ENCODE peak calls at places on chromosome 20, in ten cellular contexts. One of them, this sample, is unnamed.

GRCh38 chr20:32067234-32067821 is 15.3 kb downstream of the HCK start:
- DNase-seq in left lung: peak; percentile 34
- DNase-seq in HepG2: no peak
- DNase-seq in K562: no peak
- DNase-seq in bronchial epithelial cell: peak; percentile 4
- DNase-seq in left ventricle myocardium inferior: no peak
- DNase-seq in NB4: peak; percentile 62
- DNase-seq in fibroblast of pulmonary artery: peak; percentile 43
- DNase-seq in IMR-90: peak; percentile 89
- DNase-seq in fibroblast of villous mesenchyme: peak; percentile 52
- DNase-seq in this sample: peak; percentile 37

GRCh38 chr20:44069203-44069931 is 117.6 kb downstream of the JPH2 start:
- DNase-seq in left lung: peak; percentile 88
- DNase-seq in fibroblast of pulmonary artery: no peak
- DNase-seq in left ventricle myocardium inferior: no peak
- DNase-seq in NB4: peak; percentile 77
- DNase-seq in IMR-90: no peak
- DNase-seq in HepG2: no peak
- DNase-seq in fibroblast of villous mesenchyme: no peak
- DNase-seq in bronchial epithelial cell: no peak
- DNase-seq in K562: no peak
- DNase-seq in this sample: peak; percentile 82

GRCh38 chr20:32040142-32040953 is 11.7 kb upstream of the HCK start:
- DNase-seq in left ventricle myocardium inferior: peak; percentile 48
- DNase-seq in K562: no peak
- DNase-seq in left lung: peak; percentile 93
- DNase-seq in NB4: peak; percentile 95
- DNase-seq in fibroblast of pulmonary artery: no peak
- DNase-seq in HepG2: no peak
- DNase-seq in fibroblast of villous mesenchyme: no peak
- DNase-seq in bronchial epithelial cell: peak; percentile 93
- DNase-seq in IMR-90: no peak
- DNase-seq in this sample: peak; percentile 55

GRCh38 chr20:46296526-46297250 is 11.6 kb downstream of the CDH22 start:
- DNase-seq in IMR-90: no peak
- DNase-seq in fibroblast of pulmonary artery: no peak
- DNase-seq in K562: no peak
- DNase-seq in left lung: no peak
- DNase-seq in bronchial epithelial cell: no peak
- DNase-seq in left ventricle myocardium inferior: no peak
- DNase-seq in HepG2: no peak
- DNase-seq in NB4: no peak
- DNase-seq in fibroblast of villous mesenchyme: no peak
- DNase-seq in this sample: no peak

GRCh38 chr20:56208121-56208520 is 40.4 kb upstream of the MC3R start:
- DNase-seq in NB4: no peak
- DNase-seq in left lung: no peak
- DNase-seq in left ventricle myocardium inferior: no peak
- DNase-seq in fibroblast of villous mesenchyme: no peak
- DNase-seq in fibroblast of pulmonary artery: no peak
- DNase-seq in HepG2: no peak
- DNase-seq in bronchial epithelial cell: no peak
- DNase-seq in K562: no peak
- DNase-seq in IMR-90: no peak
- DNase-seq in this sample: no peak

GRCh38 chr20:35739294-35740163 is 2.5 kb downstream of the RBM39 start:
- DNase-seq in IMR-90: peak; percentile 50
- DNase-seq in bronchial epithelial cell: peak; percentile 63
- DNase-seq in fibroblast of villous mesenchyme: peak; percentile 35
- DNase-seq in NB4: peak; percentile 64
- DNase-seq in left lung: no peak
- DNase-seq in HepG2: peak; percentile 57
- DNase-seq in K562: no peak
- DNase-seq in left ventricle myocardium inferior: no peak
- DNase-seq in fibroblast of pulmonary artery: peak; percentile 61
- DNase-seq in this sample: peak; percentile 34

GRCh38 chr20:35568645-35569044 is 26.8 kb downstream of the ERGIC3 start:
- DNase-seq in fibroblast of pulmonary artery: no peak
- DNase-seq in NB4: peak; percentile 25
- DNase-seq in bronchial epithelial cell: peak; percentile 20
- DNase-seq in fibroblast of villous mesenchyme: no peak
- DNase-seq in HepG2: peak; percentile 78
- DNase-seq in K562: peak; percentile 25
- DNase-seq in left ventricle myocardium inferior: no peak
- DNase-seq in left lung: peak; percentile 3
- DNase-seq in IMR-90: no peak
- DNase-seq in this sample: peak; percentile 38

GRCh38 chr20:55099251-55099650 is 623.9 kb downstream of the DOK5 start:
- DNase-seq in bronchial epithelial cell: no peak
- DNase-seq in fibroblast of pulmonary artery: no peak
- DNase-seq in fibroblast of villous mesenchyme: no peak
- DNase-seq in K562: no peak
- DNase-seq in left ventricle myocardium inferior: no peak
- DNase-seq in left lung: no peak
- DNase-seq in NB4: no peak
- DNase-seq in IMR-90: no peak
- DNase-seq in HepG2: no peak
- DNase-seq in this sample: no peak

GRCh38 chr20:53678315-53678989 is 84.8 kb upstream of the ZNF217 start:
- DNase-seq in NB4: no peak
- DNase-seq in left lung: no peak
- DNase-seq in fibroblast of villous mesenchyme: peak; percentile 19
- DNase-seq in K562: no peak
- DNase-seq in HepG2: no peak
- DNase-seq in fibroblast of pulmonary artery: no peak
- DNase-seq in left ventricle myocardium inferior: no peak
- DNase-seq in bronchial epithelial cell: no peak
- DNase-seq in IMR-90: peak; percentile 20
- DNase-seq in this sample: no peak

GRCh38 chr20:53676519-53676822 is 82.8 kb upstream of the ZNF217 start:
- DNase-seq in left lung: no peak
- DNase-seq in HepG2: no peak
- DNase-seq in K562: no peak
- DNase-seq in fibroblast of pulmonary artery: no peak
- DNase-seq in NB4: no peak
- DNase-seq in fibroblast of villous mesenchyme: no peak
- DNase-seq in IMR-90: no peak
- DNase-seq in bronchial epithelial cell: no peak
- DNase-seq in left ventricle myocardium inferior: no peak
- DNase-seq in this sample: no peak

GRCh38 chr20:53678990-53679596 is 85.5 kb upstream of the ZNF217 start:
- DNase-seq in NB4: peak; percentile 58
- DNase-seq in bronchial epithelial cell: no peak
- DNase-seq in IMR-90: peak; percentile 27
- DNase-seq in left lung: no peak
- DNase-seq in HepG2: peak; percentile 35
- DNase-seq in left ventricle myocardium inferior: no peak
- DNase-seq in fibroblast of villous mesenchyme: peak; percentile 76
- DNase-seq in K562: no peak
- DNase-seq in fibroblast of pulmonary artery: peak; percentile 53
- DNase-seq in this sample: no peak

GRCh38 chr20:53676987-53677386 is 83.3 kb upstream of the ZNF217 start:
- DNase-seq in HepG2: no peak
- DNase-seq in fibroblast of pulmonary artery: no peak
- DNase-seq in IMR-90: no peak
- DNase-seq in fibroblast of villous mesenchyme: no peak
- DNase-seq in NB4: no peak
- DNase-seq in left lung: no peak
- DNase-seq in left ventricle myocardium inferior: no peak
- DNase-seq in bronchial epithelial cell: no peak
- DNase-seq in K562: no peak
- DNase-seq in this sample: no peak

DNA sequence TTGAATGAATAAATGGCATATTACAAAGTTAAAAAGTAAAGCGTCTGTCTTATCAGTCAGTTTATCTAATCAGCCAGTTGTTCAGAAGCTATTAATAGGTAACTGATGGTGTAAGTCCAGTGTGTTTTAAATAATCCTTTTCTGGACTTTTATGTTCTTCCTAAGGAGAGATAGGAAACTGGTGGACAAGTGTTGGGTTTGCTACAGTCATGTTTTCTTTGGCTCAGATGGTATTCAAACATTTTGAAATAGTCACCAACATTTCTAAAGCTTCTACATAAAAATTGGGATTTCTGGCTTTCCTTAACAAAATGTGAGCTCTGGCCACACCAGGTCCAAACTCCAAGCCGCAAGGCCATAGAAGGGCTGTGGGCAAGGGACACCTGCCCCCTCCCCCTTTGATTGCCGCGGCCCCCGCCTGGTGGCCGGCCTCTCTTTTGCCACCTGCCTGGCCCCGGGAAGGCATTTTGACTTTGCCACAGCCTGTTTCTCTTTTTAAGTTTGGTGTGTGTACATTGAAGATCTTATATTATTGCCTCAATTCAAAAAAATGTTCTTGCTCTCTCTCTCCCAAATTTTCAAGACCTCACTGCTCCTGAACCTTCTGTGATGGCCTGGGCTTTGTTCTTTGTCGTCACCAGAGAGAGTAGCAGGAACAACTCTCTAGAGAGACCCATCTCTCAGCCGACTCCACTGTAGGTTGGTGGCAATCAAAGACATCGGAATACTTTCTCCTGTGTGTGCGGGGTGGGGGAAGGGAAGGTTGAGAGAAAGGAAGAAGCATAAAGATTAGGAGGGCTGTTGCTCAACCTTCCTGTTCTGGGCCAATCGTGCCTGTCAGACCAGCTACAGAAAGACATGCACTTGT is 84.0 kb upstream of the ZNF217 start:
- DNase-seq in fibroblast of villous mesenchyme: peak; percentile 79
- DNase-seq in HepG2: peak; percentile 92
- DNase-seq in fibroblast of pulmonary artery: peak; percentile 78
- DNase-seq in K562: peak; percentile 44
- DNase-seq in left lung: no peak
- DNase-seq in NB4: peak; percentile 97
- DNase-seq in left ventricle myocardium inferior: peak; percentile 32
- DNase-seq in IMR-90: peak; percentile 46
- DNase-seq in bronchial epithelial cell: no peak
- DNase-seq in this sample: no peak
- TF ChIP-seq CTCF in fibroblast of villous mesenchyme: no peak
- TF ChIP-seq CTCF in HepG2: peak; percentile 77
- TF ChIP-seq CTCF in fibroblast of pulmonary artery: no peak
- TF ChIP-seq CTCF in K562: peak; percentile 21
- TF ChIP-seq CTCF in left lung: no peak
- TF ChIP-seq CTCF in NB4: peak; percentile 18
- TF ChIP-seq CTCF in left ventricle myocardium inferior: no peak
- TF ChIP-seq CTCF in IMR-90: no peak
- TF ChIP-seq CTCF in bronchial epithelial cell: no peak
- TF ChIP-seq CTCF in this sample: no peak

GRCh38 chr20:53737404-53738038 is 143.9 kb upstream of the ZNF217 start:
- DNase-seq in bronchial epithelial cell: no peak
- DNase-seq in HepG2: no peak
- DNase-seq in IMR-90: no peak
- DNase-seq in fibroblast of pulmonary artery: peak; percentile 11
- DNase-seq in fibroblast of villous mesenchyme: peak; percentile 13
- DNase-seq in left ventricle myocardium inferior: no peak
- DNase-seq in left lung: no peak
- DNase-seq in K562: no peak
- DNase-seq in NB4: peak; percentile 71
- DNase-seq in this sample: peak; percentile 62

GRCh38 chr20:53738039-53738944 is 144.7 kb upstream of the ZNF217 start:
- DNase-seq in IMR-90: peak; percentile 90
- DNase-seq in left ventricle myocardium inferior: peak; percentile 54
- DNase-seq in left lung: peak; percentile 78
- DNase-seq in fibroblast of pulmonary artery: peak; percentile 83
- DNase-seq in K562: peak; percentile 46
- DNase-seq in fibroblast of villous mesenchyme: peak; percentile 97
- DNase-seq in NB4: peak; percentile 96
- DNase-seq in HepG2: peak; percentile 88
- DNase-seq in bronchial epithelial cell: peak; percentile 96
- DNase-seq in this sample: peak; percentile 89

GRCh38 chr20:53739799-53740785 is 146.5 kb upstream of the ZNF217 start:
- DNase-seq in IMR-90: peak; percentile 44
- DNase-seq in left ventricle myocardium inferior: no peak
- DNase-seq in bronchial epithelial cell: peak; percentile 63
- DNase-seq in fibroblast of pulmonary artery: peak; percentile 36
- DNase-seq in left lung: no peak
- DNase-seq in NB4: peak; percentile 84
- DNase-seq in fibroblast of villous mesenchyme: peak; percentile 62
- DNase-seq in K562: no peak
- DNase-seq in HepG2: no peak
- DNase-seq in this sample: peak; percentile 80

GRCh38 chr20:53736757-53737403 is 143.2 kb upstream of the ZNF217 start:
- DNase-seq in bronchial epithelial cell: peak; percentile 64
- DNase-seq in NB4: peak; percentile 90
- DNase-seq in fibroblast of pulmonary artery: peak; percentile 64
- DNase-seq in HepG2: no peak
- DNase-seq in left lung: no peak
- DNase-seq in IMR-90: peak; percentile 49
- DNase-seq in K562: no peak
- DNase-seq in left ventricle myocardium inferior: no peak
- DNase-seq in fibroblast of villous mesenchyme: peak; percentile 58
- DNase-seq in this sample: peak; percentile 86

GRCh38 chr20:53738945-53739798 is 145.5 kb upstream of the ZNF217 start:
- DNase-seq in K562: peak; percentile 74
- DNase-seq in fibroblast of villous mesenchyme: peak; percentile 59
- DNase-seq in fibroblast of pulmonary artery: peak; percentile 14
- DNase-seq in bronchial epithelial cell: peak; percentile 81
- DNase-seq in NB4: peak; percentile 79
- DNase-seq in left lung: no peak
- DNase-seq in HepG2: no peak
- DNase-seq in left ventricle myocardium inferior: no peak
- DNase-seq in IMR-90: no peak
- DNase-seq in this sample: peak; percentile 63
- H3K4me3 ChIP-seq in K562: peak overlapping the region; percentile 25
- H3K4me3 ChIP-seq in fibroblast of villous mesenchyme: peak overlapping the region; percentile 49
- H3K4me3 ChIP-seq in fibroblast of pulmonary artery: no peak overlapping the region
- H3K4me3 ChIP-seq in bronchial epithelial cell: peak overlapping the region; percentile 44
- H3K4me3 ChIP-seq in NB4: peak overlapping the region; percentile 58
- H3K4me3 ChIP-seq in left lung: no peak overlapping the region
- H3K4me3 ChIP-seq in HepG2: peak overlapping the region; percentile 45
- H3K4me3 ChIP-seq in left ventricle myocardium inferior: peak overlapping the region; percentile 46
- H3K4me3 ChIP-seq in IMR-90: peak overlapping the region; percentile 22
- H3K4me3 ChIP-seq in this sample: peak overlapping the region; percentile 58

GRCh38 chr20:39778847-39779641 is 816.9 kb downstream of the DHX35 start:
- DNase-seq in fibroblast of pulmonary artery: no peak
- DNase-seq in left lung: no peak
- DNase-seq in fibroblast of villous mesenchyme: no peak
- DNase-seq in left ventricle myocardium inferior: no peak
- DNase-seq in bronchial epithelial cell: peak; percentile 33
- DNase-seq in NB4: no peak
- DNase-seq in IMR-90: no peak
- DNase-seq in K562: no peak
- DNase-seq in HepG2: no peak
- DNase-seq in this sample: no peak

GRCh38 chr20:39775110-39775509 is 813.0 kb downstream of the DHX35 start:
- DNase-seq in HepG2: no peak
- DNase-seq in left ventricle myocardium inferior: peak; percentile 76
- DNase-seq in K562: no peak
- DNase-seq in fibroblast of villous mesenchyme: peak; percentile 32
- DNase-seq in left lung: no peak
- DNase-seq in fibroblast of pulmonary artery: peak; percentile 46
- DNase-seq in bronchial epithelial cell: peak; percentile 82
- DNase-seq in IMR-90: no peak
- DNase-seq in NB4: no peak
- DNase-seq in this sample: no peak

GRCh38 chr20:39777610-39778009 is 815.5 kb downstream of the DHX35 start:
- DNase-seq in HepG2: no peak
- DNase-seq in fibroblast of pulmonary artery: no peak
- DNase-seq in bronchial epithelial cell: no peak
- DNase-seq in fibroblast of villous mesenchyme: no peak
- DNase-seq in K562: no peak
- DNase-seq in IMR-90: no peak
- DNase-seq in left ventricle myocardium inferior: no peak
- DNase-seq in NB4: no peak
- DNase-seq in left lung: no peak
- DNase-seq in this sample: no peak

GRCh38 chr20:39778431-39778830 is 816.3 kb downstream of the DHX35 start:
- DNase-seq in left ventricle myocardium inferior: no peak
- DNase-seq in fibroblast of pulmonary artery: no peak
- DNase-seq in K562: no peak
- DNase-seq in fibroblast of villous mesenchyme: no peak
- DNase-seq in IMR-90: no peak
- DNase-seq in bronchial epithelial cell: no peak
- DNase-seq in NB4: no peak
- DNase-seq in HepG2: no peak
- DNase-seq in left lung: no peak
- DNase-seq in this sample: no peak

DNA sequence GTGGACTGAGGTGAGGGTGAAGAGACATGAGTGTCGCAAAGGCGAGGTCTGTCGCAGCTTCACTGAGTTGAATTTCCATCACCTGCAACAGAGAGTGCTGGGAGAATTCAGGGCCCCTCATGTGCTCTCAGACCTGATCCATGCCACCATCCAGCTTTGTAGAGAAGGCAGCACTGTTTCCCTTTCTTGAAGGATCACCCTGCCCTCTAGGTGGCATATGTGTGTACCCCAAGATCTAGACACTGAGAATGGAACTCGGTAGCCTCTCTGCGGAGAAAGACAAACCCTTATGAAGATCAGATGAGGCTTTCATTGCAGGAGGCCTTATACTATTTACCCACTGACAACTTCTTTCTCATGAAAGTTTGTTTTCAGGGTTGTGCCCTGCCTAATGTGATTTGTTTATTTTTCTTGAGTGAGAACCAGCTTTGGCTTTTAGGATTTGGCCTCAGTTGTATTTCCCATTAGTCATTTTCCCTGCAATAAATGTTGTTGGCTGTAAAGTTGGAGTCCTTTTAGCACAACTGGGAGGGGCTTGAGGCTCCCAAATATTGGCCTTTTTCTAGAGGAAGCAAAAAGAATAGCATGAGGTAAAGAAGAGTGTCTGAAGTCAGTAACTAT is 811.3 kb downstream of the DHX35 start:
- DNase-seq in left lung: no peak
- DNase-seq in fibroblast of villous mesenchyme: no peak
- DNase-seq in IMR-90: no peak
- DNase-seq in NB4: no peak
- DNase-seq in fibroblast of pulmonary artery: no peak
- DNase-seq in HepG2: no peak
- DNase-seq in bronchial epithelial cell: no peak
- DNase-seq in left ventricle myocardium inferior: no peak
- DNase-seq in K562: no peak
- DNase-seq in this sample: no peak
- TF ChIP-seq CTCF in left lung: no peak
- TF ChIP-seq CTCF in fibroblast of villous mesenchyme: no peak
- TF ChIP-seq CTCF in IMR-90: no peak
- TF ChIP-seq CTCF in NB4: peak; percentile 18
- TF ChIP-seq CTCF in fibroblast of pulmonary artery: no peak
- TF ChIP-seq CTCF in HepG2: no peak
- TF ChIP-seq CTCF in bronchial epithelial cell: peak; percentile 20
- TF ChIP-seq CTCF in left ventricle myocardium inferior: no peak
- TF ChIP-seq CTCF in K562: no peak
- TF ChIP-seq CTCF in this sample: no peak

GRCh38 chr20:4193053-4193452 is 177.7 kb upstream of the RNF24 start:
- DNase-seq in IMR-90: no peak
- DNase-seq in HepG2: no peak
- DNase-seq in left lung: no peak
- DNase-seq in bronchial epithelial cell: peak; percentile 72
- DNase-seq in K562: no peak
- DNase-seq in NB4: no peak
- DNase-seq in fibroblast of villous mesenchyme: no peak
- DNase-seq in left ventricle myocardium inferior: no peak
- DNase-seq in fibroblast of pulmonary artery: no peak
- DNase-seq in this sample: no peak

GRCh38 chr20:4190792-4191519 is 175.6 kb upstream of the RNF24 start:
- DNase-seq in left ventricle myocardium inferior: no peak
- DNase-seq in left lung: no peak
- DNase-seq in fibroblast of villous mesenchyme: no peak
- DNase-seq in IMR-90: no peak
- DNase-seq in NB4: no peak
- DNase-seq in bronchial epithelial cell: peak; percentile 84
- DNase-seq in fibroblast of pulmonary artery: no peak
- DNase-seq in HepG2: no peak
- DNase-seq in K562: no peak
- DNase-seq in this sample: no peak

GRCh38 chr20:4192378-4193048 is 177.2 kb upstream of the RNF24 start:
- DNase-seq in IMR-90: no peak
- DNase-seq in left lung: no peak
- DNase-seq in HepG2: no peak
- DNase-seq in K562: peak; percentile 86
- DNase-seq in fibroblast of villous mesenchyme: no peak
- DNase-seq in fibroblast of pulmonary artery: peak; percentile 79
- DNase-seq in NB4: peak; percentile 76
- DNase-seq in bronchial epithelial cell: peak; percentile 87
- DNase-seq in left ventricle myocardium inferior: no peak
- DNase-seq in this sample: no peak

GRCh38 chr20:4187147-4187546 is 171.8 kb upstream of the RNF24 start:
- DNase-seq in fibroblast of pulmonary artery: no peak
- DNase-seq in bronchial epithelial cell: no peak
- DNase-seq in NB4: no peak
- DNase-seq in K562: no peak
- DNase-seq in fibroblast of villous mesenchyme: no peak
- DNase-seq in left lung: no peak
- DNase-seq in HepG2: no peak
- DNase-seq in left ventricle myocardium inferior: no peak
- DNase-seq in IMR-90: no peak
- DNase-seq in this sample: no peak

DNA sequence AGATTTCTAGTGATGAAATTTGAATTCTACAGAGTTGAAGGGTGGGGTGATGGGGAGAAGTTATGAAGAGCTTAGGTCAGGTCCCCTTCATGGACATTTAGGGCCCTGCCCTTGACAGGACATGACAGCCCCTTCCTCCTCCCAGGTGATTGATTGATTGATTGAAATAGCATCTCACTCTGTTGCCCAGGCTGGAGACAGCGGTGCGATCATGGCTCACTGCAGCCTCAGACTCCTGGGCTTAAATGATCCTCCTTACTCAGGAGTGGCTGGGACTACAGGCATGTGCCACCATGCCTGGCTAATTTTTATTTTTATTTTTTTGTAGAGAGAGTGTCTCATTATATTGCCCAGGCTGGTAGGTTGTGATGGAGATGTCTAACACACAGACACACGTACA is 174.0 kb upstream of the RNF24 start:
- DNase-seq in K562: no peak
- DNase-seq in left lung: no peak
- DNase-seq in NB4: no peak
- DNase-seq in left ventricle myocardium inferior: no peak
- DNase-seq in fibroblast of villous mesenchyme: no peak
- DNase-seq in bronchial epithelial cell: no peak
- DNase-seq in fibroblast of pulmonary artery: no peak
- DNase-seq in IMR-90: no peak
- DNase-seq in HepG2: no peak
- DNase-seq in this sample: no peak
- H3K4me3 ChIP-seq in K562: no peak overlapping the region
- H3K4me3 ChIP-seq in left lung: no peak overlapping the region
- H3K4me3 ChIP-seq in NB4: no peak overlapping the region
- H3K4me3 ChIP-seq in left ventricle myocardium inferior: no peak overlapping the region
- H3K4me3 ChIP-seq in fibroblast of villous mesenchyme: no peak overlapping the region
- H3K4me3 ChIP-seq in bronchial epithelial cell: no peak overlapping the region
- H3K4me3 ChIP-seq in fibroblast of pulmonary artery: no peak overlapping the region
- H3K4me3 ChIP-seq in IMR-90: no peak overlapping the region
- H3K4me3 ChIP-seq in HepG2: no peak overlapping the region
- H3K4me3 ChIP-seq in this sample: no peak overlapping the region

This sample was measured in GM12865.